ENCODE peak calls at places on chromosomes 5 and 9, in seven cellular contexts. Y is lower leg skin, B is A549, M is heart left ventricle, W is transverse colon, P is esophagus squamous epithelium, G is suprapubic skin. C is an unnamed sample.

GRCh38 chr5:95927927-95928723 is 33.5 kb downstream of the ELL2 start:
- DNase-seq in Y (no peak), B (no peak), M (no peak), W (no peak), P (no peak), G (no peak), C (no peak)

GRCh38 chr5:64635056-64635686 is 55.1 kb upstream of the SHISAL2B start:
- DNase-seq in Y (no peak), B (peak), M (no peak), W (no peak), P (no peak), G (no peak), C (peak)

GRCh38 chr5:154355141-154355611 is 90.6 kb upstream of the SAP30L start:
- DNase-seq in Y (no peak), B (no peak), M (peak), W (no peak), P (no peak), G (no peak), C (no peak)

GRCh38 chr5:3226171-3226570 is 369.5 kb upstream of the IRX1 start:
- DNase-seq in Y (no peak), B (no peak), M (no peak), W (no peak), P (no peak), G (no peak), C (no peak)

GRCh38 chr9:37908698-37909186 is 4.8 kb upstream of the SLC25A51 start:
- DNase-seq in Y (no peak), B (no peak), M (no peak), W (no peak), P (no peak), G (no peak), C (no peak)

GRCh38 chr5:137617806-137618205 is 118.1 kb downstream of the KLHL3 start:
- DNase-seq in Y (no peak), B (no peak), M (no peak), W (no peak), P (no peak), G (no peak), C (peak)

GRCh38 chr9:135218331-135219225 is 131.1 kb downstream of the OLFM1 start:
- DNase-seq in Y (no peak), B (no peak), M (no peak), W (no peak), P (no peak), G (peak), C (no peak)

GRCh38 chr5:93915142-93915553 is 173.7 kb upstream of the POU5F2 start:
- DNase-seq in Y (no peak), B (no peak), M (no peak), W (no peak), P (no peak), G (no peak), C (no peak)

GRCh38 chr5:93246093-93246855 is 334.7 kb downstream of the NR2F1-AS1 start:
- DNase-seq in Y (no peak), B (no peak), M (no peak), W (no peak), P (no peak), G (no peak), C (no peak)

GRCh38 chr9:2085719-2086515 is 70.8 kb downstream of the SMARCA2 start:
- DNase-seq in Y (peak), B (no peak), M (no peak), W (no peak), P (no peak), G (no peak), C (no peak)

GRCh38 chr9:12426198-12426864 is 266.9 kb upstream of the TYRP1 start:
- DNase-seq in Y (no peak), B (no peak), M (no peak), W (no peak), P (no peak), G (no peak), C (peak)

GRCh38 chr9:87387351-87388055 is 110.2 kb upstream of the DAPK1 start:
- DNase-seq in Y (no peak), B (no peak), M (no peak), W (no peak), P (no peak), G (no peak), C (no peak)

GRCh38 chr5:23704176-23704855 is 196.9 kb downstream of the PRDM9 start:
- DNase-seq in Y (no peak), B (no peak), M (no peak), W (no peak), P (no peak), G (no peak), C (no peak)

GRCh38 chr5:6473284-6473683 is 24.6 kb downstream of the UBE2QL1 start:
- DNase-seq in Y (no peak), B (no peak), M (peak), W (no peak), P (no peak), G (no peak), C (no peak)

GRCh38 chr9:96651626-96652025 is 3.5 kb downstream of the PRXL2C start:
- DNase-seq in Y (no peak), B (peak), M (no peak), W (no peak), P (no peak), G (no peak), C (no peak)

GRCh38 chr5:173848986-173849596 is 39.1 kb upstream of the CPEB4 start:
- DNase-seq in Y (no peak), B (no peak), M (no peak), W (no peak), P (no peak), G (no peak), C (no peak)

GRCh38 chr9:110114086-110114887 is 93.7 kb downstream of the C9orf152 start:
- DNase-seq in Y (no peak), B (no peak), M (no peak), W (no peak), P (no peak), G (no peak), C (no peak)

GRCh38 chr5:9733456-9733855 is 103.3 kb upstream of the TAS2R1 start:
- DNase-seq in Y (no peak), B (no peak), M (no peak), W (no peak), P (no peak), G (no peak), C (no peak)

GRCh38 chr9:107614765-107615164 is 125.2 kb upstream of the KLF4 start:
- DNase-seq in Y (no peak), B (no peak), M (no peak), W (peak), P (no peak), G (no peak), C (no peak)

GRCh38 chr5:91151947-91152346 is 231.2 kb downstream of the ARRDC3 start:
- DNase-seq in Y (peak), B (peak), M (peak), W (peak), P (no peak), G (peak), C (peak)

DNA sequence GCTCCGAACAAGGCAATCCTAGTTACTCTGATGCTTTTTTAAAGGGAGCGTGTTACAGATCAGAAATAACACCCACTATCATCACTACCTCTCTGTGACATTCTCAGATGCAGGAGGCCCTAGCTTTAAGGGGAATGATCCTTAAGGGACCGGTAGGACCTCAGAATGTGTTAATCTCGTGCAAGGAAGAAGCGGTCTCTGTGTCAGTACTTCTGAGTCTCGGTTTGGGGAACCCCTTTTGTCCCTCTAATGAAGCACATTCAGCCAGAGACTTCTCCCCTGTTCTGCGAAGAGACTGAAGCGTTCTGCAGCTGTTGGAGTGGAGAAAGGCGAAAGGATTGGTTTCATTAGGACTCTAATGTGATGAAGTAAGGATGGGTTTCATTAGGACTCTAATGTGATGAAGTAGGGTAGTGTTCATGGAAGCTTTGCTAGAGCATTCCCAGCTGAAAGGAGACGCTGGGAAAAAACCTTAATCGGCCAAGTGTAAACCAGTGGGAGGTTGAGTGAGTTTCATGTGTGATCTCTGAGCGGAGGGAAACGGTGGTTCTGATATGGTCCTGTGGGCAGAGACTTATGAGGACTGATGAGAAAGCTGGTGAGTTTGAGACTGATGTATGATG is 1.6 kb downstream of the PIP5K1B start:
- DNase-seq in Y (no peak), B (no peak), M (no peak), W (peak), P (no peak), G (no peak), C (no peak)
- TF ChIP-seq POLR2A in Y (no peak), B (no peak), M (no peak), W (no peak), P (no peak), G (no peak), C (no peak)

DNA sequence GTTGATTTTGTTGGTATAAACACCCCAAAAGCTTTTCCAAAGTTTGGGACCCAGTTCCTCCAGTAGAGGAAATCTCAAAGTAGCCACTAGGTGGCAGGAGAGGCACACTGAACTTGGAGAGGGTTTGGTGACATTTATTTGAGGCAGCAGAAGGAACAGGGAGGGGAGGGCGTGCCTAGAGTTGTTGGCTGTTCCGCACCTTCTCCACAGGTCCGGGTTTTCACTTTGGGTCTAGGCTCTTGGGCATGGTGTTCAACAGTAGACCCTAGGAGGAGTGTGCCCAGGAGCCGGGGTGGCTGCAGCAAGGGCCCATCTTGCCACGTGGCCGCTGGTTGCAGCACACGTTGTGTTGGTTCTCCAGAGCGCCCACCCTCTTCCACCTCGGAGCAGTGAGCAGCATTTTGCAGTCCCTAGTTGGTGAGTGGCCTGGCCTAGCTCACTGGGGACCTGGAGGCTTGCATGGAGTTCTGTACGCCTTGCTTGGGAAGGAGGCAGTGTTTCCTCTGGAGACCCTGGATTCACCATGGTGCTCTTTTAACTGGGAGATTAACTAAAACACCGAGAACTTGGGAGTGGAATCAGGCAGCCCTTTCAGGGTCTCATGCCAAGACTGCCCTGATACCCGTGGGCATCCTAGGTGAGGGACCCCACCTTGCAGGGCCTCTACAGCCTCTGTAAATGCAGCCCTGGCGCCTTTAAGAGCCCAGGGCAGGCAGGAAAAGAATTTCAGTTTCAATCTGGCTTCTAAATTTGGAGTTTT is 28.2 kb downstream of the PTPA start:
- DNase-seq in Y (peak), B (peak), M (peak), W (peak), P (no peak), G (peak), C (peak)
- TF ChIP-seq POLR2A in Y (no peak), B (no peak), M (no peak), W (no peak), P (no peak), G (no peak), C (no peak)

GRCh38 chr9:131333771-131334567 is 44.4 kb downstream of the PLPP7 start:
- DNase-seq in Y (no peak), B (no peak), M (no peak), W (no peak), P (no peak), G (peak), C (no peak)

GRCh38 chr9:131324736-131325679 is 35.5 kb downstream of the PLPP7 start:
- DNase-seq in Y (no peak), B (no peak), M (no peak), W (no peak), P (no peak), G (peak), C (no peak)

GRCh38 chr9:131335356-131335755 is 45.8 kb downstream of the PLPP7 start:
- DNase-seq in Y (no peak), B (no peak), M (no peak), W (no peak), P (no peak), G (no peak), C (no peak)

GRCh38 chr9:131334568-131335105 is 45.1 kb downstream of the PLPP7 start:
- DNase-seq in Y (no peak), B (no peak), M (peak), W (no peak), P (no peak), G (peak), C (no peak)

GRCh38 chr9:131330814-131331600 is 41.5 kb downstream of the PLPP7 start:
- DNase-seq in Y (no peak), B (no peak), M (no peak), W (no peak), P (no peak), G (peak), C (no peak)
- TF ChIP-seq POLR2A in Y (no peak), B (no peak), M (no peak), W (no peak), P (no peak), G (no peak), C (no peak)

GRCh38 chr5:71904852-71905251 is 185.8 kb downstream of the CARTPT start:
- DNase-seq in Y (no peak), B (no peak), M (no peak), W (no peak), P (no peak), G (no peak), C (no peak)

GRCh38 chr5:71907589-71908145 is 188.6 kb downstream of the CARTPT start:
- DNase-seq in Y (no peak), B (no peak), M (no peak), W (no peak), P (no peak), G (no peak), C (no peak)

GRCh38 chr5:71907001-71907564 is 188.0 kb downstream of the CARTPT start:
- DNase-seq in Y (no peak), B (no peak), M (no peak), W (no peak), P (no peak), G (no peak), C (no peak)

GRCh38 chr5:71905804-71906711 is 187.0 kb downstream of the CARTPT start:
- DNase-seq in Y (no peak), B (no peak), M (no peak), W (no peak), P (no peak), G (no peak), C (no peak)

DNA sequence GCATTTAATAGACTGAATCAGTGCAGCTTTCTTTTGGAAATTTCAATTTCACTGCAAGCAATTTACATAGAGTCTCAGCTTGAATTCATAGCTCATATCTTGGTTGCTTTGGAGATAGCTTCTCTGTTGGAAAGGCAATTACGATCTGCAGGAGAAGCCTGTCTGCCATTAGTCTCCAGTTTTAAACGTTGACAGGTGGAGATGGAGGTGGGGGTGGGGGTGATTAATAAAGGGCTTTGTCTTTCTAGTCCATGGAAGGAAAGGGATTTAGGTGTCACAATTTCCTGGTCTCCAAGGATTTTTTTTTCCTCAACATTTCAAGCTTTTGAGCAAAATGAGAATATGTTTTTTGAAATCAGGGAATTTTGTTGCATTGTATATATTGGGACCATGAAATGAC is 184.8 kb downstream of the CARTPT start:
- DNase-seq in Y (no peak), B (no peak), M (no peak), W (no peak), P (no peak), G (no peak), C (no peak)
- TF ChIP-seq POLR2A in Y (no peak), B (no peak), M (no peak), W (no peak), P (no peak), G (no peak), C (no peak)

DNA sequence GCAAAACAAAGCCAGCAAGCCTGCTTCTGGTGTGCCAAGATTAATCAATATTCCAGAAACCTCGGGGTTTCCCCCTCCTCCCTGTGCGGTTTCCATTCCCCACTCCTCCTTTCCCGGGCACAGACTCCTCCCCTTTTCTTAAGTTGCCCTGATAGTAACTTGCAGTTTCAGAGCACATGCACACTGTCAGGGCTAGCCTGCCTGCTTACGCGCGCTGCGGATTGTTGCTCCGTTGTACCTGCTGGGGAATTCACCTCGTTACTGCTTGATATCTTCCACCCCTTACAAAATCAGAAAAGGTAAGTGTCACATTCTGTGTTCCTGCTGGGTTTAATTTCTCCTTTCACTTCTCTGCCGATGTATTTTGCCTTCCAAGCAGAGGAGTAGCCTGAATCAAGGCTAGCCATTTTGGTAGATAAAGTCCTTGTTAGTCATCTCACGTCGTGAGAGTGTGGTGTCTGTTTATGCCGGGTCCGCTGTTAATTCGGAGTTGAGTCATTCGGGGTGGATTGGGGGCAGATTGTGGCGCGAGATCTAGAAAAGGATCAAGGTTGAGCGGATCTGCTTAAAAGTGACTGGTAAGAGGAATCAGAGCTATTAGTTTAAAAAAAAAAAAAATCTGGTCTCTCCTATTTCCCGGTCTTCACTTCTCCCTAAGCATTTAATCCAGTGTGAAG is at the start of gene SLC1A3:
- DNase-seq in Y (peak), B (peak), M (peak), W (peak), P (no peak), G (peak), C (peak)
- TF ChIP-seq POLR2A in Y (no peak), B (no peak), M (no peak), W (peak), P (peak), G (no peak), C (no peak)